ENCODE peak calls at places on chromosomes 13 and 19, in ten cellular contexts. G is AG04450; W is left ventricle myocardium inferior; S is right cardiac atrium; X is activated naive CD4-positive, alpha-beta T cell; C is psoas muscle; B is ELF-1; J is NCI-H1436 treated with DMSO at 0.1 percent for 48 hours; F is stimulated activated CD4-positive, alpha-beta T cell treated with anti-CD3 and anti-CD28 coated beads, Interleukin-1b, Interleukin-23, amount 100 ng/mL, for 1 hour; T is MV-4-11. P is an unnamed sample.

GRCh38 chr13:46743191-46743590 is 53.8 kb downstream of the ESD start:
- DNase-seq in G (no peak), W (no peak), S (no peak), X (no peak), C (no peak), B (no peak), J (no peak), F (no peak), T (no peak), P (no peak)

GRCh38 chr19:35247526-35248309 is 1.1 kb upstream of the LSR start:
- DNase-seq in G (no peak), W (no peak), S (peak; percentile 78), X (peak; percentile 45), C (no peak), B (peak; percentile 98), J (no peak), F (no peak), T (no peak), P (no peak)

GRCh38 chr19:42323852-42324654 is 1.4 kb upstream of the MEGF8 start:
- DNase-seq in G (no peak), W (no peak), S (peak; percentile 66), X (no peak), C (no peak), B (no peak), J (no peak), F (no peak), T (no peak), P (no peak)

GRCh38 chr19:40813182-40813581 is 14.2 kb downstream of the EGLN2 start:
- DNase-seq in G (no peak), W (no peak), S (peak; percentile 78), X (no peak), C (peak; percentile 54), B (no peak), J (no peak), F (no peak), T (no peak), P (no peak)

GRCh38 chr19:296476-297225 is 5.4 kb upstream of the PLPP2 start:
- DNase-seq in G (no peak), W (no peak), S (peak; percentile 81), X (no peak), C (peak; percentile 64), B (no peak), J (no peak), F (no peak), T (peak; percentile 72), P (no peak)

GRCh38 chr13:21319869-21320641 is 139.0 kb downstream of the ZDHHC20 start:
- DNase-seq in G (no peak), W (no peak), S (no peak), X (no peak), C (no peak), B (no peak), J (no peak), F (no peak), T (no peak), P (no peak)

GRCh38 chr19:1259206-1259872 is 9.8 kb upstream of the CIRBP start:
- DNase-seq in G (no peak), W (peak; percentile 85), S (peak; percentile 92), X (peak; percentile 66), C (peak; percentile 89), B (peak; percentile 93), J (no peak), F (no peak), T (peak; percentile 75), P (peak; percentile 85)

GRCh38 chr13:73945871-73946270 is 188.3 kb downstream of the KLF12 start:
- DNase-seq in G (no peak), W (peak; percentile 53), S (peak; percentile 72), X (no peak), C (peak; percentile 77), B (peak; percentile 83), J (no peak), F (no peak), T (no peak), P (no peak)

GRCh38 chr13:102838982-102839381 is 6.8 kb upstream of the ERCC5 start:
- DNase-seq in G (no peak), W (no peak), S (no peak), X (no peak), C (no peak), B (no peak), J (no peak), F (no peak), T (no peak), P (no peak)

GRCh38 chr13:38180100-38180499 is 169.6 kb upstream of the UFM1 start:
- DNase-seq in G (no peak), W (no peak), S (no peak), X (no peak), C (no peak), B (no peak), J (no peak), F (no peak), T (no peak), P (no peak)

GRCh38 chr19:2345794-2346663 is 14.0 kb upstream of the TMPRSS9 start:
- DNase-seq in G (no peak), W (peak; percentile 40), S (peak; percentile 85), X (no peak), C (peak; percentile 54), B (no peak), J (no peak), F (no peak), T (no peak), P (no peak)

GRCh38 chr13:33286143-33286542 is 588 bp upstream of the STARD13 start:
- DNase-seq in G (no peak), W (no peak), S (no peak), X (no peak), C (no peak), B (no peak), J (no peak), F (no peak), T (no peak), P (no peak)

GRCh38 chr13:77741587-77741972 is 44.1 kb downstream of the SLAIN1 start:
- DNase-seq in G (no peak), W (no peak), S (no peak), X (no peak), C (no peak), B (no peak), J (no peak), F (no peak), T (no peak), P (no peak)